ENCODE peak calls at places on chromosomes 5 and 9, in eight cellular contexts. R is type B pancreatic cell; D is mucosa of descending colon; S is breast epithelium; V is hepatocyte; X is colonic mucosa; N is A673; U is CD8-positive, alpha-beta T cell. T is an unnamed sample.

GRCh38 chr5:11050596-11051304 is 289.7 kb upstream of the DAP start:
- DNase-seq in R (no peak), D (no peak), S (no peak), V (no peak), X (no peak), N (no peak), U (no peak), T (no peak)

GRCh38 chr9:137112564-137113384 is 1.8 kb downstream of the DPP7 start:
- DNase-seq in R (no peak), D (no peak), S (no peak), V (no peak), X (no peak), N (no peak), U (no peak), T (peak; percentile 7)

GRCh38 chr9:114098021-114098659 is 952 bp downstream of the KIF12 start:
- DNase-seq in R (no peak), D (peak; percentile 84), S (peak; percentile 77), V (peak; percentile 84), X (peak; percentile 71), N (peak; percentile 35), U (no peak), T (no peak)

GRCh38 chr5:59097116-59097515 is 514.2 kb downstream of the RAB3C start:
- DNase-seq in R (no peak), D (no peak), S (no peak), V (no peak), X (no peak), N (no peak), U (no peak), T (no peak)

GRCh38 chr9:112037281-112038016 is 137.6 kb downstream of the SUSD1 start:
- DNase-seq in R (no peak), D (no peak), S (no peak), V (no peak), X (peak; percentile 18), N (no peak), U (peak; percentile 57), T (peak; percentile 52)

GRCh38 chr5:168943999-168944398 is 356.9 kb downstream of the SLIT3 start:
- DNase-seq in R (no peak), D (no peak), S (no peak), V (no peak), X (no peak), N (peak; percentile 56), U (no peak), T (no peak)

GRCh38 chr5:160767062-160767461 is 84.9 kb downstream of the ATP10B start:
- DNase-seq in R (no peak), D (no peak), S (no peak), V (no peak), X (no peak), N (no peak), U (no peak), T (no peak)

GRCh38 chr9:123397975-123398374 is 42.0 kb downstream of the CRB2 start:
- DNase-seq in R (no peak), D (peak; percentile 5), S (no peak), V (no peak), X (no peak), N (no peak), U (no peak), T (no peak)

GRCh38 chr5:15783734-15784133 is 283.8 kb downstream of the FBXL7 start:
- DNase-seq in R (no peak), D (no peak), S (no peak), V (no peak), X (no peak), N (no peak), U (no peak), T (no peak)

GRCh38 chr5:173468821-173469251 is 140.6 kb upstream of the STC2 start:
- DNase-seq in R (no peak), D (no peak), S (no peak), V (no peak), X (no peak), N (no peak), U (no peak), T (no peak)
- TF ChIP-seq CTCF in R (no peak), D (no peak), S (no peak), V (no peak), X (no peak), N (no peak), U (no peak), T (no peak)

GRCh38 chr9:72364679-72365524 is at the start of gene ZFAND5:
- DNase-seq in R (peak; percentile 94), D (peak; percentile 98), S (peak; percentile 98), V (peak; percentile 100), X (peak; percentile 97), N (peak; percentile 97), U (peak; percentile 87), T (peak; percentile 97)
- TF ChIP-seq CTCF in R (no peak), D (peak; percentile 14), S (no peak), V (peak; percentile 25), X (no peak), N (no peak), U (no peak), T (no peak)

GRCh38 chr5:137164961-137165360 is 334.2 kb downstream of the SPOCK1 start:
- DNase-seq in R (no peak), D (no peak), S (no peak), V (no peak), X (no peak), N (no peak), U (no peak), T (no peak)
- TF ChIP-seq CTCF in R (no peak), D (no peak), S (no peak), V (no peak), X (no peak), N (no peak), U (no peak), T (no peak)

GRCh38 chr5:119255571-119256356 is 100.1 kb upstream of the TNFAIP8 start:
- DNase-seq in R (no peak), D (peak; percentile 84), S (no peak), V (peak; percentile 42), X (peak; percentile 87), N (peak; percentile 58), U (no peak), T (peak; percentile 21)
- TF ChIP-seq CTCF in R (no peak), D (no peak), S (no peak), V (peak; percentile 16), X (peak; percentile 36), N (peak; percentile 59), U (no peak), T (no peak)

DNA sequence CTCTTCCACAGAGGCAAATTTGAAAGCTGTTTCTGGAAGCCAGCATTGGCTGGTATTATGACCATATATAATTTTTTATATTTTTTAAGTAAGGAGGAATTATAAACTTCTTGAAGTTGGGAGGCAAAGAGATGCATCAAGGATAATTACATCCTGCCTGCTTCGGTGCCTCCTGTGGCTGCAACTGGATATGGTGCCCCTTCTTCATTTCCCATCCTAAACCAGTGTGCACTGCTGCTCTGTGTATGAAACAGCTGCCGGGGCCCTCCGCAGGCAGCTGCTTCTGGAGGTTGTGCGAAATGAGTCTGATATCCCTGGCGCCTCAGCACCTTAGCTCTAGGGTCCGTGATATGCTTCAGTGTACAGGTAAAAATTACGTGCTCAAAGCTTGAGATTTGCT is 304.2 kb downstream of the ENC1 start:
- DNase-seq in R (no peak), D (no peak), S (no peak), V (no peak), X (no peak), N (peak; percentile 15), U (no peak), T (no peak)
- TF ChIP-seq CTCF in R (peak; percentile 69), D (no peak), S (no peak), V (peak; percentile 19), X (no peak), N (peak; percentile 38), U (no peak), T (no peak)